ENCODE peak calls at places on chromosomes 1 and 21, in four cellular contexts. Q is HCT116, R is K562, F is GM12878. A is an unnamed sample.

GRCh38 chr1:150596095-150596892 is 16.9 kb upstream of the MCL1 start:
- DNase-seq in Q (no peak), F (no peak), R (no peak), A (no peak)

GRCh38 chr1:30695481-30695880 is 27.9 kb downstream of the MATN1 start:
- DNase-seq in R (no peak), Q (no peak), F (no peak), A (no peak)

GRCh38 chr1:85612704-85613361 is 32.3 kb downstream of the CCN1 start:
- DNase-seq in Q (no peak), R (peak), F (no peak), A (no peak)

GRCh38 chr1:22018583-22019559 is 17.4 kb downstream of the CELA3A start:
- DNase-seq in Q (no peak), R (peak), F (peak), A (no peak)

GRCh38 chr1:46476673-46477072 is 13.0 kb upstream of the DMBX1 start:
- DNase-seq in F (no peak), R (no peak), Q (no peak), A (no peak)

GRCh38 chr21:36065497-36066036 is 4.3 kb upstream of the CBR1 start:
- DNase-seq in R (peak), F (no peak), Q (no peak), A (no peak)

GRCh38 chr1:153649137-153649866 is 9.2 kb upstream of the SNAPIN start:
- DNase-seq in F (no peak), R (peak), Q (no peak), A (no peak)

GRCh38 chr1:156379420-156380165 is 10.6 kb downstream of the RHBG start:
- DNase-seq in R (peak), Q (no peak), F (no peak), A (no peak)

GRCh38 chr1:227356582-227357228 is 38.4 kb upstream of the CDC42BPA start:
- DNase-seq in R (peak), F (no peak), Q (peak), A (peak)

GRCh38 chr1:204384636-204385354 is 25.1 kb upstream of the PLEKHA6 start:
- DNase-seq in R (no peak), F (no peak), Q (no peak), A (peak)

GRCh38 chr1:24290933-24291487 is 28.1 kb upstream of the GRHL3 start:
- DNase-seq in F (no peak), R (no peak), Q (no peak), A (no peak)
- TF ChIP-seq EGR1 in F (no peak), R (no peak), Q (no peak), A (no peak)

GRCh38 chr1:32873484-32873883 is 2.8 kb upstream of the FNDC5 start:
- DNase-seq in R (no peak), F (no peak), Q (no peak), A (no peak)

GRCh38 chr1:32871364-32872188 is 864 bp upstream of the FNDC5 start:
- DNase-seq in Q (no peak), F (no peak), R (peak), A (no peak)

GRCh38 chr1:32870615-32871363 is at the start of gene FNDC5:
- DNase-seq in Q (no peak), F (no peak), R (peak), A (no peak)

GRCh38 chr1:32869844-32870614 is 683 bp downstream of the FNDC5 start:
- DNase-seq in F (no peak), Q (no peak), R (no peak), A (peak)

DNA sequence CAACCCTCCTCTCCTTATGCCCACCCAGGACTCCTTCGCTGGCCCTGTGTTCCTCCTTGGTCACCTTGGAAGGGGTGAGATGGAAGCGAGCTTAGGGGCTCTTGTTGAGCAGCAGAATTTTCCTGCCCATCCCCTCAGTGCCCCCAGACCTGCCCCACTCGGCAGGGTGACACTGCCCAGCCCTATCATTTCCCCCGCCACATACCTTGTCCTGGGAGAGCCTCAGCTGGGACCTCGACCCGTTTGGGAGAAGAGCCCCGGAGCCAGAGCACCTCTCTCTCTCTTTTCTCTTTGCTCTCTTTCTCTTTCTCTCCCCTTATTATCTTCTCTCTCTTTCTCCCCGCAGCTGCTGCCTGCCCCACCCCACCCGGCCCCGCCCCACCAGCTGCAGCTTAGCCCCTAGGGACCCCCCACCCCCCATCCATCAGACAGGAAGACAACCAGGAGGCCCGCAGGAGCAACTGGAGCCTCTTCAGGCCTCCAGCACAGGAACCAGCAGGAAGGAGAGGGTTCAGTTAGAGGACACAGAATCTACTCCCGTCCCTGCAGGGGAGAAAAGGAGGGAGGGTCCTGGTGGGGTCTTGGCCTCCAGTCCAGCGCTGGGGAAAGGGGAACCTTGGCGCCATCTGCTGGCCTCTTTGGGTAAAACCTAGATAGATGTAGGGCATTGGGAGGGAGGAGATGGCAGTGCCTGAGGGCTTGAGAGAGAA is 1.6 kb upstream of the FNDC5 start:
- DNase-seq in F (no peak), Q (no peak), R (peak), A (peak)
- TF ChIP-seq EGR1 in F (no peak), Q (no peak), R (no peak), A (no peak)

GRCh38 chr1:87331319-87332269 is 2.9 kb downstream of the LMO4 start:
- DNase-seq in F (no peak), Q (peak), R (peak), A (peak)
- TF ChIP-seq EGR1 in F (peak), Q (no peak), R (peak), A (peak)

GRCh38 chr1:8122477-8123407 is 96.6 kb upstream of the ERRFI1 start:
- DNase-seq in F (no peak), Q (no peak), R (peak), A (no peak)

GRCh38 chr1:8118031-8118451 is 91.9 kb upstream of the ERRFI1 start:
- DNase-seq in R (no peak), Q (no peak), F (no peak), A (no peak)

GRCh38 chr1:8122160-8122476 is 96.0 kb upstream of the ERRFI1 start:
- DNase-seq in R (peak), F (no peak), Q (no peak), A (no peak)

GRCh38 chr1:8121261-8122159 is 95.4 kb upstream of the ERRFI1 start:
- DNase-seq in Q (peak), F (no peak), R (peak), A (no peak)

GRCh38 chr1:8120693-8121260 is 94.7 kb upstream of the ERRFI1 start:
- DNase-seq in Q (no peak), R (no peak), F (peak), A (no peak)
- TF ChIP-seq EGR1 in Q (no peak), R (no peak), F (no peak), A (no peak)

DNA sequence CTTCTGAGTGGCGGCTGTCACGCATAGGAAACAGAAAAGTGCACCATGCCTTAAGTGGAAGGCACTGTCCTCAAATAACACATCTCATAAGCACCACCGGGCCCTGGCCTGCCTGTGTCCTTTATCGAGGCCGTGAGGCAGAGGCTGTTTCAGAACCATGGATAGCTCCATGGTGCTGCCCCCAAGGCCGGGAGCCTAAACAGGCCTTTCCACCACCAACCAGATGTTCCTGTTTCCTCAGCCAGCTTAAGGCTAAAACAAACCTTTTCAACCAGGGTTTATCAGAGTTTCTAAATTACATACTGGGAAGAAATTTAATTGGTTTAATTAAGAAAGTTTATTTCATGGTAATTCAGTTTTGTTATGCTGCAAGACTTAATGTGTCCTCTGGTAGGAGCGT is 114.4 kb downstream of the DMRTA2 start:
- DNase-seq in F (no peak), Q (no peak), R (peak), A (peak)
- TF ChIP-seq EGR1 in F (no peak), Q (no peak), R (no peak), A (no peak)

GRCh38 chr21:39319251-39319756 is 5.9 kb upstream of the BRWD1 start:
- DNase-seq in R (no peak), F (no peak), Q (no peak), A (no peak)
- TF ChIP-seq EGR1 in R (no peak), F (no peak), Q (no peak), A (no peak)